ENCODE peak calls at places on chromosomes 16 and 17, in six cellular contexts. I is GM12865, D is H9, P is NCI-H748 treated with DMSO at 0.1 percent for 48 hours, V is pulmonary artery endothelial cell, K is T-helper 17 cell. E is an unnamed sample.

GRCh38 chr17:43398724-43399595 is at the start of gene ARL4D:
- DNase-seq in V (no peak), D (peak), K (peak), P (peak), I (peak), E (peak)

GRCh38 chr17:5164465-5164864 is 27.2 kb downstream of the ZNF594 start:
- DNase-seq in V (no peak), D (no peak), K (no peak), P (no peak), I (no peak), E (no peak)

GRCh38 chr16:55552621-55553020 is 13.9 kb upstream of the CAPNS2 start:
- DNase-seq in D (no peak), I (no peak), P (no peak), K (no peak), V (peak), E (no peak)

GRCh38 chr16:49468611-49469322 is 95.2 kb downstream of the C16orf78 start:
- DNase-seq in P (no peak), I (no peak), V (no peak), D (peak), K (no peak), E (peak)

GRCh38 chr17:73875346-73875745 is 231.1 kb upstream of the SDK2 start:
- DNase-seq in D (no peak), V (no peak), K (no peak), P (no peak), I (no peak), E (no peak)

GRCh38 chr16:20268409-20268808 is 58.9 kb downstream of the GP2 start:
- DNase-seq in D (no peak), V (no peak), P (no peak), I (no peak), K (no peak), E (no peak)

GRCh38 chr16:84029297-84030096 is 13.1 kb downstream of the SLC38A8 start:
- DNase-seq in D (no peak), I (no peak), P (no peak), V (no peak), K (no peak), E (no peak)

GRCh38 chr17:17088104-17088485 is 45.8 kb downstream of the MPRIP start:
- DNase-seq in D (no peak), I (no peak), P (no peak), K (no peak), V (no peak), E (no peak)

GRCh38 chr16:86052926-86053325 is 154.0 kb downstream of the IRF8 start:
- DNase-seq in D (no peak), P (no peak), I (no peak), V (no peak), K (no peak), E (no peak)

GRCh38 chr17:77490361-77491183 is 349.8 kb downstream of the SEC14L1 start:
- DNase-seq in V (no peak), D (no peak), K (no peak), P (no peak), I (no peak), E (no peak)

GRCh38 chr16:75110637-75111513 is 5.7 kb downstream of the LDHD start:
- DNase-seq in P (peak), D (peak), V (peak), K (peak), I (peak), E (peak)

GRCh38 chr16:78177927-78178326 is 78.5 kb downstream of the WWOX start:
- DNase-seq in D (no peak), V (no peak), I (no peak), K (no peak), P (peak), E (no peak)

E was measured in NAMALWA.